ENCODE peak calls at places on chromosomes 4 and X, in five cellular contexts. P is mesenchymal stem cell, L is neuronal stem cell, K is H9, M is H1. U is an unnamed sample.

GRCh38 chr4:54958236-54958635 is 167.2 kb downstream of the KDR start:
- DNase-seq in P (peak; percentile 24), L (no peak), K (no peak), M (no peak), U (peak; percentile 51)

GRCh38 chr4:3013839-3014350 is 50.5 kb downstream of the GRK4 start:
- DNase-seq in P (no peak), L (no peak), K (no peak), M (no peak), U (peak; percentile 47)

GRCh38 chrX:152872522-152872921 is 25.3 kb upstream of the ZNF185 start:
- DNase-seq in P (no peak), L (no peak), K (no peak), M (no peak), U (no peak)

GRCh38 chrX:56248492-56248891 is 16.3 kb downstream of the KLF8 start:
- DNase-seq in P (peak; percentile 32), L (no peak), K (peak; percentile 34), M (peak; percentile 49), U (peak; percentile 26)

GRCh38 chr4:13331827-13332226 is 152.3 kb downstream of the RAB28 start:
- DNase-seq in P (no peak), L (no peak), K (no peak), M (no peak), U (no peak)

GRCh38 chr4:106414366-106414765 is 45.8 kb upstream of the GIMD1 start:
- DNase-seq in P (no peak), L (no peak), K (no peak), M (no peak), U (no peak)

GRCh38 chrX:46793386-46794143 is 34.6 kb upstream of the SLC9A7 start:
- DNase-seq in P (no peak), L (no peak), K (no peak), M (no peak), U (no peak)

GRCh38 chr4:11397819-11398610 is 30.7 kb downstream of the HS3ST1 start:
- DNase-seq in P (no peak), L (no peak), K (no peak), M (no peak), U (no peak)

GRCh38 chr4:122602277-122603142 is 18.4 kb downstream of the IL21 start:
- DNase-seq in P (peak; percentile 65), L (peak; percentile 6), K (no peak), M (no peak), U (no peak)

GRCh38 chrX:110409925-110410324 is 51.3 kb downstream of the RTL9 start:
- DNase-seq in P (peak; percentile 79), L (no peak), K (no peak), M (no peak), U (no peak)

GRCh38 chr4:38781854-38782261 is 932 bp downstream of the TLR10 start:
- DNase-seq in P (no peak), L (no peak), K (no peak), M (no peak), U (no peak)

GRCh38 chr4:57098945-57099344 is 11.2 kb downstream of the IGFBP7 start:
- DNase-seq in P (peak; percentile 92), L (no peak), K (no peak), M (no peak), U (peak; percentile 67)

GRCh38 chr4:152989554-152989970 is 53.4 kb downstream of the FHDC1 start:
- DNase-seq in P (no peak), L (no peak), K (no peak), M (no peak), U (no peak)

GRCh38 chr4:36288727-36289126 is 7.3 kb downstream of the DTHD1 start:
- DNase-seq in P (no peak), L (no peak), K (no peak), M (no peak), U (no peak)

GRCh38 chrX:105126201-105126600 is 94.3 kb downstream of the TEX13A start:
- DNase-seq in P (peak; percentile 1), L (no peak), K (no peak), M (no peak), U (no peak)

GRCh38 chrX:53831662-53832635 is 145.4 kb upstream of the HUWE1 start:
- DNase-seq in P (peak; percentile 15), L (peak; percentile 2), K (peak; percentile 58), M (peak; percentile 48), U (peak; percentile 28)

GRCh38 chr4:156677656-156678055 is 293.9 kb downstream of the PDGFC start:
- DNase-seq in P (no peak), L (no peak), K (no peak), M (no peak), U (no peak)

GRCh38 chr4:158157412-158157811 is 15.4 kb downstream of the GASK1B start:
- DNase-seq in P (no peak), L (no peak), K (no peak), M (no peak), U (no peak)

GRCh38 chrX:53639257-53639656 is 47.3 kb downstream of the HUWE1 start:
- DNase-seq in P (no peak), L (no peak), K (no peak), M (no peak), U (no peak)

GRCh38 chr4:70992354-70992753 is 1.1 kb upstream of the DCK start:
- DNase-seq in P (no peak), L (no peak), K (peak; percentile 59), M (no peak), U (peak; percentile 3)

GRCh38 chr4:184675018-184675417 is 25.5 kb downstream of the PRIMPOL start:
- DNase-seq in P (no peak), L (no peak), K (no peak), M (no peak), U (no peak)

GRCh38 chr4:73620115-73620792 is at the start of gene RASSF6:
- DNase-seq in P (no peak), L (peak; percentile 14), K (peak; percentile 86), M (peak; percentile 75), U (peak; percentile 85)

GRCh38 chr4:174135530-174135929 is 147.9 kb downstream of the FBXO8 start:
- DNase-seq in P (no peak), L (no peak), K (no peak), M (no peak), U (no peak)

GRCh38 chr4:114417214-114417613 is 181.4 kb upstream of the UGT8 start:
- DNase-seq in P (no peak), L (no peak), K (no peak), M (no peak), U (no peak)

GRCh38 chr4:1502976-1503375 is 96.7 kb upstream of the NKX1-1 start:
- DNase-seq in P (no peak), L (no peak), K (peak; percentile 22), M (peak; percentile 41), U (no peak)

GRCh38 chrX:133544105-133544504 is 128.8 kb upstream of the GPC4 start:
- DNase-seq in P (peak; percentile 85), L (no peak), K (no peak), M (no peak), U (peak; percentile 76)

GRCh38 chr4:119029847-119030535 is 105.6 kb upstream of the MYOZ2 start:
- DNase-seq in P (no peak), L (no peak), K (no peak), M (no peak), U (no peak)

GRCh38 chrX:112094729-112095128 is 12.2 kb upstream of the TRPC5 start:
- DNase-seq in P (no peak), L (no peak), K (no peak), M (no peak), U (no peak)
- H2BK12ac ChIP-seq in P (no peak overlapping the region), L (no peak overlapping the region), K (no peak overlapping the region), M (no peak overlapping the region), U (no peak overlapping the region)

GRCh38 chr4:40563401-40563800 is 66.3 kb downstream of the RBM47 start:
- DNase-seq in P (no peak), L (no peak), K (no peak), M (no peak), U (no peak)

GRCh38 chr4:40564004-40564403 is 65.7 kb downstream of the RBM47 start:
- DNase-seq in P (no peak), L (no peak), K (no peak), M (no peak), U (peak; percentile 43)

GRCh38 chr4:40562208-40562607 is 67.5 kb downstream of the RBM47 start:
- DNase-seq in P (no peak), L (no peak), K (no peak), M (no peak), U (no peak)

GRCh38 chr4:40564815-40565505 is 64.7 kb downstream of the RBM47 start:
- DNase-seq in P (peak; percentile 63), L (no peak), K (no peak), M (no peak), U (no peak)

DNA sequence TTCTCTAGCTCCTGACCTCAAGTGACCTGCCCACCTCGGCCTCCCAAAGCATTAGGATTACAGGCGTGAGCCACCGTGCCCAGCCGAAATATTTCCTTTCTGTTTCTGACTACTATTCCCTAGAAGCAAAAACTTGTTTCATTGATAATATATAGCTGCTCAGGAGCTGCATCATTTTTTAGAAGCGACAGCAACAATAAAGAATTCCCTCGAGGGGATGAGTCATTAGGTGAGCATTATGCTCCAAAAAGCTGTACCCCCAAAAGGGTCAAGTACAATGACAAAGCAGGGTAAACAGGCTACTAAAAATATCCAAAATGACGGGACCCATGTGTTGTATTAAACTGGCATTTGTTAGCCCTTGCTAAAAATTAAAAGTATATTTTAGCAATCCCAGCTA is 67.0 kb downstream of the RBM47 start:
- DNase-seq in P (no peak), L (no peak), K (no peak), M (no peak), U (no peak)
- H3K4me1 ChIP-seq in P (peaks cover 14% of the 10 kb centered on the region), L (no peaks in the 10 kb centered on the region), K (no peaks in the 10 kb centered on the region), M (peaks cover 4% of the 10 kb centered on the region), U (peaks cover 15% of the 10 kb centered on the region)

DNA sequence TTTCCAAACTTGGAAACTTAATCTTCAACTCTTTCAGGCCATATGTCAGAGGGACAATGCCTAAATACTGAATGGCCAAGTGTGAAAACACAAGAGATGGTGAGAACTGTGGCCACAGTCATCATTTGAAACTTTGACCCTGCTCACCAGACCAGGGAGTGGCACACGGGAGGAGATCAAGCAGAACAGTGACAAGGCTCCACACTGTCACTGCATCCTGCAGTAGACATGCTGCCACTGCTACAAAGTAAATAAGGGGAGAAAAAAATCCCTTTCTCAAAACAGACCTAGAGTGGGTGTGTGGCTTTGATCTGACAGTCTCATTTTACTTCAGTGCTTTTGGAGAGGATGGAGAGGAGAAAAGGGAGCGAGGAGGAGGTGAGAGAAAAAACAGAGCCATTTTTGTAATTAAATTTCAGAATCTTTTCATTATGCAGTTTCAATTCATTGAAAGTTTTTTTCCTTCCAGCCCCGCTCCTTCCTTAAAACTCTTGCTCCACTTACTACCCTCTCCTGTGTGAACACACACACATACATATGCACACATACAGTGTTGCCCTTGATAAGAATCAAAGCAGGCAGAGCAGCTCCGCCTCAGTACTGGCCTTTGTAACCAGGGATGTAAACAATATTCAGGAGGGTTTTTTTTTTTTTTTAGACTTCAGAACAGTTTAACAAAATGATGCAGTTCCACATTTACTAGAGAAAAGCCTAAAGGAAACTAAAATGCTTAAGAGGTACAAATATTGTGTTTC is 34.4 kb downstream of the NEXMIF start:
- DNase-seq in P (no peak), L (no peak), K (no peak), M (no peak), U (no peak)
- H2BK12ac ChIP-seq in P (no peak overlapping the region), L (no peak overlapping the region), K (no peak overlapping the region), M (no peak overlapping the region), U (no peak overlapping the region)

GRCh38 chr4:89300490-89300889 is 7.1 kb downstream of the GPRIN3 start:
- DNase-seq in P (no peak), L (no peak), K (no peak), M (no peak), U (no peak)

GRCh38 chr4:89298788-89299152 is 8.8 kb downstream of the GPRIN3 start:
- DNase-seq in P (peak; percentile 43), L (no peak), K (no peak), M (no peak), U (no peak)

GRCh38 chr4:89299153-89299789 is 8.3 kb downstream of the GPRIN3 start:
- DNase-seq in P (no peak), L (no peak), K (no peak), M (no peak), U (no peak)

GRCh38 chr4:89301003-89301402 is 6.6 kb downstream of the GPRIN3 start:
- DNase-seq in P (no peak), L (no peak), K (no peak), M (no peak), U (no peak)

GRCh38 chr4:89300060-89300459 is 7.5 kb downstream of the GPRIN3 start:
- DNase-seq in P (no peak), L (no peak), K (no peak), M (no peak), U (no peak)
- H3K4me1 ChIP-seq in P (no peaks in the 10 kb centered on the region), L (no peaks in the 10 kb centered on the region), K (peaks cover 2% of the 10 kb centered on the region), M (no peaks in the 10 kb centered on the region), U (peaks cover 2% of the 10 kb centered on the region)